ENCODE peak calls at places on chromosomes 4 and X, in ten cellular contexts. K is CD8-positive, alpha-beta memory T cell; Y is tibial artery; G is neural progenitor cell; Z is cardiac muscle cell; B is H9; J is IMR-90; A is ovary; R is CD8-positive, alpha-beta T cell; W is hepatocyte. N is an unnamed sample. For H3K27me3, the result is how much of the 10 kb centered on the place peaks cover.

GRCh38 chrX:1150569-1151347 is 61.7 kb downstream of the CRLF2 start:
- DNase-seq in K (no peak), Y (no peak), G (no peak), Z (no peak), B (peak), J (no peak), A (no peak), R (no peak), W (no peak), N (no peak)

GRCh38 chr4:104353481-104353880 is 141.2 kb downstream of the CXXC4 start:
- DNase-seq in K (no peak), Y (no peak), G (no peak), Z (no peak), B (no peak), J (no peak), A (no peak), R (no peak), W (no peak), N (no peak)

GRCh38 chr4:97587912-97588311 is 555.4 kb downstream of the STPG2 start:
- DNase-seq in K (no peak), Y (no peak), G (no peak), Z (no peak), B (no peak), J (no peak), A (no peak), R (no peak), W (no peak), N (no peak)

GRCh38 chr4:80362578-80363181 is 27.1 kb downstream of the CFAP299 start:
- DNase-seq in K (peak), Y (no peak), G (peak), Z (peak), B (peak), J (peak), A (peak), R (peak), W (peak), N (no peak)

GRCh38 chrX:37958493-37959211 is 47.7 kb upstream of the SYTL5 start:
- DNase-seq in K (no peak), Y (no peak), G (no peak), Z (peak), B (no peak), J (peak), A (no peak), R (no peak), W (peak), N (no peak)

GRCh38 chr4:89305712-89306437 is 1.7 kb downstream of the GPRIN3 start:
- DNase-seq in K (no peak), Y (no peak), G (no peak), Z (no peak), B (no peak), J (no peak), A (no peak), R (no peak), W (peak), N (no peak)

GRCh38 chrX:84199688-84200087 is 11.7 kb upstream of the RPS6KA6 start:
- DNase-seq in K (no peak), Y (no peak), G (no peak), Z (no peak), B (no peak), J (no peak), A (no peak), R (no peak), W (no peak), N (no peak)

GRCh38 chrX:110795645-110796510 is at the start of gene CHRDL1:
- DNase-seq in K (no peak), Y (peak), G (peak), Z (peak), B (peak), J (no peak), A (peak), R (no peak), W (peak), N (peak)

GRCh38 chrX:135170877-135171519 is at the start of gene CT55:
- DNase-seq in K (no peak), Y (no peak), G (no peak), Z (no peak), B (peak), J (no peak), A (no peak), R (no peak), W (no peak), N (no peak)

GRCh38 chrX:55787727-55788126 is 70.2 kb downstream of the RRAGB start:
- DNase-seq in K (no peak), Y (no peak), G (no peak), Z (no peak), B (no peak), J (no peak), A (no peak), R (no peak), W (no peak), N (no peak)

GRCh38 chrX:55787063-55787462 is 69.5 kb downstream of the RRAGB start:
- DNase-seq in K (no peak), Y (no peak), G (no peak), Z (no peak), B (no peak), J (no peak), A (no peak), R (no peak), W (no peak), N (no peak)

GRCh38 chrX:55778322-55778721 is 60.8 kb downstream of the RRAGB start:
- DNase-seq in K (no peak), Y (no peak), G (no peak), Z (no peak), B (no peak), J (peak), A (no peak), R (no peak), W (no peak), N (no peak)

GRCh38 chrX:55783723-55784122 is 66.2 kb downstream of the RRAGB start:
- DNase-seq in K (no peak), Y (no peak), G (no peak), Z (no peak), B (no peak), J (no peak), A (no peak), R (no peak), W (no peak), N (no peak)
- H3K27ac ChIP-seq in K (no peak), Y (no peak), G (no peak), Z (no peak), B (no peak), J (no peak), A (no peak), R (no peak), W (no peak), N (no peak)

GRCh38 chr4:84477738-84478137 is 21.4 kb downstream of the NKX6-1 start:
- DNase-seq in K (no peak), Y (no peak), G (no peak), Z (no peak), B (no peak), J (no peak), A (no peak), R (no peak), W (no peak), N (no peak)

GRCh38 chr4:84481077-84481878 is 17.8 kb downstream of the NKX6-1 start:
- DNase-seq in K (no peak), Y (no peak), G (peak), Z (no peak), B (peak), J (no peak), A (no peak), R (no peak), W (no peak), N (no peak)

GRCh38 chr4:84481879-84482245 is 17.2 kb downstream of the NKX6-1 start:
- DNase-seq in K (no peak), Y (no peak), G (peak), Z (no peak), B (peak), J (no peak), A (no peak), R (no peak), W (no peak), N (no peak)

GRCh38 chr4:84480082-84480481 is 19.0 kb downstream of the NKX6-1 start:
- DNase-seq in K (no peak), Y (no peak), G (no peak), Z (no peak), B (no peak), J (no peak), A (no peak), R (no peak), W (no peak), N (no peak)

GRCh38 chr4:84479663-84480062 is 19.4 kb downstream of the NKX6-1 start:
- DNase-seq in K (no peak), Y (no peak), G (peak), Z (peak), B (peak), J (no peak), A (no peak), R (no peak), W (no peak), N (no peak)
- H3K27me3 ChIP-seq in K (under half), Y (under half), G (half or more), Z (half or more), B (under half), J (under half), A (under half), R (under half), W (half or more), N (under half)

GRCh38 chr4:55722132-55722531 is 86.0 kb upstream of the NMU start:
- DNase-seq in K (no peak), Y (no peak), G (no peak), Z (no peak), B (no peak), J (no peak), A (no peak), R (no peak), W (no peak), N (no peak)

GRCh38 chr4:55725057-55725456 is 89.0 kb upstream of the NMU start:
- DNase-seq in K (no peak), Y (no peak), G (no peak), Z (no peak), B (no peak), J (no peak), A (no peak), R (no peak), W (no peak), N (no peak)

GRCh38 chr4:55721651-55722050 is 85.6 kb upstream of the NMU start:
- DNase-seq in K (no peak), Y (no peak), G (no peak), Z (no peak), B (no peak), J (no peak), A (no peak), R (no peak), W (no peak), N (no peak)

GRCh38 chr4:55727746-55728145 is 91.6 kb upstream of the NMU start:
- DNase-seq in K (no peak), Y (no peak), G (no peak), Z (no peak), B (no peak), J (no peak), A (no peak), R (no peak), W (no peak), N (no peak)

GRCh38 chr4:55723403-55723802 is 87.3 kb upstream of the NMU start:
- DNase-seq in K (no peak), Y (no peak), G (no peak), Z (no peak), B (no peak), J (no peak), A (no peak), R (no peak), W (no peak), N (no peak)
- H3K27ac ChIP-seq in K (no peak), Y (no peak), G (no peak), Z (no peak), B (no peak), J (no peak), A (no peak), R (no peak), W (no peak), N (no peak)

GRCh38 chr4:112517911-112518310 is 1.9 kb upstream of the NEUROG2 start:
- DNase-seq in K (no peak), Y (no peak), G (no peak), Z (no peak), B (no peak), J (no peak), A (no peak), R (no peak), W (no peak), N (no peak)

GRCh38 chr4:112519689-112520597 is 4.0 kb upstream of the NEUROG2 start:
- DNase-seq in K (no peak), Y (no peak), G (peak), Z (no peak), B (peak), J (no peak), A (no peak), R (no peak), W (no peak), N (no peak)

GRCh38 chr4:112520598-112521122 is 4.7 kb upstream of the NEUROG2 start:
- DNase-seq in K (no peak), Y (no peak), G (no peak), Z (no peak), B (no peak), J (no peak), A (no peak), R (no peak), W (no peak), N (no peak)

GRCh38 chr4:112517067-112517588 is 1.1 kb upstream of the NEUROG2 start:
- DNase-seq in K (no peak), Y (no peak), G (peak), Z (no peak), B (peak), J (no peak), A (no peak), R (no peak), W (no peak), N (no peak)

GRCh38 chr4:112518675-112519074 is 2.7 kb upstream of the NEUROG2 start:
- DNase-seq in K (no peak), Y (no peak), G (peak), Z (no peak), B (no peak), J (no peak), A (no peak), R (no peak), W (no peak), N (no peak)
- H3K27me3 ChIP-seq in K (half or more), Y (under half), G (half or more), Z (half or more), B (half or more), J (half or more), A (under half), R (half or more), W (half or more), N (under half)

GRCh38 chrX:8345473-8345872 is 119.2 kb upstream of the VCX3B start:
- DNase-seq in K (no peak), Y (no peak), G (no peak), Z (no peak), B (no peak), J (no peak), A (no peak), R (no peak), W (no peak), N (no peak)
- H3K27ac ChIP-seq in K (no peak), Y (no peak), G (no peak), Z (no peak), B (no peak), J (no peak), A (no peak), R (no peak), W (no peak), N (no peak)

GRCh38 chr4:173520921-173521473 is 9.0 kb downstream of the HAND2 start:
- DNase-seq in K (no peak), Y (peak), G (peak), Z (peak), B (no peak), J (no peak), A (no peak), R (no peak), W (no peak), N (no peak)
- H3K27me3 ChIP-seq in K (half or more), Y (under half), G (half or more), Z (under half), B (half or more), J (half or more), A (under half), R (half or more), W (half or more), N (under half)

DNA sequence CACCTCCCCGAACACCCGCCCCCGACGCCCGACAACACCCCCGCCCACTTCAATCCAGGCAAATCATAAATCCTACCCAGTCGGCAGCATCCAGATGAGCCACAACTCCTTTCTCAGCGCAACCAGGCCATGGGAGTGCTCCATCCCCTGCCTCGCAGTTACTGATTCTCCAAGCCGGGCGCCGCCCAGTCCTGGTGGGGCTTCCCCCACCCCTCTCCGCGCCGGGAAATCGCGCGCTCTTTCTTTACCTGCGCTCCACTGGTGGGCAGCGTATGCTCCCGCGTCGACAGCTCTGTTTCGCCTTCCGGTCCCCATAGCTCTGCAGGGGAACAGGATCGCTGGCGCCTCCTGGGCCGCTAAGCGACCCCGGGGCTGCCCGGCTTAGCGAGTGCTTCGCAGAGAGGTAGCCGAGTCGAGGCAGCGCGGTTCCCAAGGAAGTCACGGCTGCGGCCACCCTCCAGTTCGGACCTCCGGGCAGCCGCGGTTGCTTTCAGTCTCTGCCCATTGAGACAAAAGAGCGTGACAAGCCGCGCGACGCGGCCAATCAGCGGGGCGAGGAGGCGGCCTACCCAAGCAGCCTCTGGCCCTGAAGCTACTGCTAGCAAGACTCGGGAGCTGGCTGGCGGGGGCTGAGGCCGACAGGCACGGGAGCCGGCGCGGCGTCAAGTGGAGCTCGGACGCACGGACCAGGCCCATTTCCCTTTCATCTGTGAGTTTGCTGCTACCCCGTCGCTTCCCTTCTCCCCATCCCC is 43.7 kb upstream of the TMSB15B start:
- DNase-seq in K (peak), Y (peak), G (peak), Z (peak), B (peak), J (peak), A (peak), R (peak), W (peak), N (peak)
- H3K27ac ChIP-seq in K (peak), Y (peak), G (no peak), Z (peak), B (no peak), J (peak), A (peak), R (peak), W (peak), N (peak)

GRCh38 chr4:7412586-7412975 is 22.1 kb downstream of the PSAPL1 start:
- DNase-seq in K (no peak), Y (peak), G (no peak), Z (no peak), B (peak), J (no peak), A (no peak), R (no peak), W (no peak), N (peak)
- H3K27me3 ChIP-seq in K (under half), Y (under half), G (under half), Z (under half), B (under half), J (under half), A (under half), R (under half), W (under half), N (under half)

N was measured in aorta.